ENCODE peak calls at places on chromosomes 5 and 9, in five cellular contexts. Z is stomach, B is sigmoid colon, Y is breast epithelium, O is heart left ventricle. U is an unnamed sample.

GRCh38 chr5:126594077-126594476 is 942 bp downstream of the ALDH7A1 start:
- DNase-seq in O (no peak), Y (no peak), B (no peak), Z (no peak), U (no peak)

GRCh38 chr5:10702911-10703491 is 58.0 kb downstream of the DAP start:
- DNase-seq in O (no peak), Z (no peak), B (no peak), Y (no peak), U (no peak)

GRCh38 chr5:31866166-31866565 is 227.2 kb downstream of the PDZD2 start:
- DNase-seq in O (no peak), Y (no peak), Z (no peak), B (no peak), U (no peak)

GRCh38 chr5:26959290-26959689 is 79.1 kb downstream of the CDH9 start:
- DNase-seq in O (no peak), Y (no peak), B (no peak), Z (no peak), U (no peak)

GRCh38 chr9:33619666-33620404 is 95.8 kb downstream of the ANKRD18B start:
- DNase-seq in Y (no peak), O (no peak), Z (no peak), B (no peak), U (no peak)

GRCh38 chr5:4777435-4777834 is 362.7 kb upstream of the ADAMTS16 start:
- DNase-seq in B (no peak), Y (no peak), Z (no peak), O (no peak), U (no peak)

GRCh38 chr9:109520475-109521132 is 22.5 kb upstream of the PTPN3 start:
- DNase-seq in Y (no peak), O (peak), Z (peak), B (no peak), U (peak)

GRCh38 chr9:83472764-83473163 is 65.4 kb downstream of the FRMD3 start:
- DNase-seq in Z (no peak), B (no peak), Y (no peak), O (no peak), U (no peak)

GRCh38 chr5:39547548-39548154 is 122.9 kb upstream of the DAB2 start:
- DNase-seq in Z (no peak), B (no peak), Y (no peak), O (peak), U (peak)

GRCh38 chr5:151168602-151169344 is 11.2 kb upstream of the ANXA6 start:
- DNase-seq in O (no peak), Z (no peak), B (peak), Y (no peak), U (no peak)
- TF ChIP-seq POLR2A in O (no peak), Z (no peak), B (no peak), Y (no peak), U (no peak)

GRCh38 chr5:16617272-16617973 is 626 bp upstream of the RETREG1 start:
- DNase-seq in Y (no peak), B (no peak), O (peak), Z (no peak), U (peak)

GRCh38 chr5:16615737-16616535 is 861 bp downstream of the RETREG1 start:
- DNase-seq in Z (no peak), O (no peak), Y (no peak), B (no peak), U (peak)

GRCh38 chr5:16619136-16619535 is 2.3 kb upstream of the RETREG1 start:
- DNase-seq in B (no peak), Y (no peak), Z (no peak), O (no peak), U (no peak)

GRCh38 chr5:16618138-16618897 is 1.5 kb upstream of the RETREG1 start:
- DNase-seq in Y (no peak), Z (no peak), B (no peak), O (no peak), U (no peak)

DNA sequence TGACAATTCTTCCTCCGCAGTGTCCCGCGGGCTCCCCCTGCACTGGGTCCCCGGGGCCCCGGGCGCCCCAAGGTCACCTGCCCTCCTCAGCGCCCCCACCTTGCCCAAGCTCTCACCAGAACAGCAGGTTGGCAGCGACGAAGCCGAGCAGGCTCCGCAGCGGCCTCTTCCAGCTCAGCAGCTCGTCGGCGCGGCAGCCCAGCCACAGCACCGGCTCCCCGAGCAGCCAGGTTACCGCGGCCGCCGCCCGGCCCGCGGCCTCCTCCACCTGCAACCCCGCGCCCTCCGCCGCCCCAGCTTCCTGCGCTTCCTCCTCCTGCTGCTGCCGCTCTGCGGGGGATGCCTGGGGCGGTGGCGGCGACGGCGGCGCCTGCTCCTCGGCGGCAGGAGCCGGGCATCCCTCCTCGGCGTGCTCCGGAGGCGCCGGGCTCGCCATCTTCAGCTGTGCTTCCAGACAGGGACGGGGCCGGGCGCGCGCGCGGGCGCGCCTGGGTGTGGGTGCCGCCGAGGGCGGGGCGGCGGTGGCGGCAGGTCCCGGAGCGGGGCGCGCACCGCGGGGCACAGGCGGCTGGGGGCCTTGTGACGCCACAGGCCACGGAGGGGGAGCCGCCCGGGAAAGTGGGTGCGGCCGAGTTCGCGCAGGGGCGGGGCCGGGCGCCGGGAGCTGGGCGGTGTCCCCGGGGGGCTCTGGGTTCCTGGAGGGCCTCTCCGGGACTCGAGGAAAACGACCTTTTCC is at the start of gene RETREG1:
- DNase-seq in Y (peak), O (peak), Z (peak), B (peak), U (peak)
- TF ChIP-seq POLR2A in Y (no peak), O (no peak), Z (no peak), B (no peak), U (no peak)

GRCh38 chr5:177086918-177087706 is 397 bp downstream of the FGFR4 start:
- DNase-seq in Y (no peak), B (no peak), O (no peak), Z (peak), U (peak)
- TF ChIP-seq POLR2A in Y (no peak), B (no peak), O (no peak), Z (no peak), U (peak)

DNA sequence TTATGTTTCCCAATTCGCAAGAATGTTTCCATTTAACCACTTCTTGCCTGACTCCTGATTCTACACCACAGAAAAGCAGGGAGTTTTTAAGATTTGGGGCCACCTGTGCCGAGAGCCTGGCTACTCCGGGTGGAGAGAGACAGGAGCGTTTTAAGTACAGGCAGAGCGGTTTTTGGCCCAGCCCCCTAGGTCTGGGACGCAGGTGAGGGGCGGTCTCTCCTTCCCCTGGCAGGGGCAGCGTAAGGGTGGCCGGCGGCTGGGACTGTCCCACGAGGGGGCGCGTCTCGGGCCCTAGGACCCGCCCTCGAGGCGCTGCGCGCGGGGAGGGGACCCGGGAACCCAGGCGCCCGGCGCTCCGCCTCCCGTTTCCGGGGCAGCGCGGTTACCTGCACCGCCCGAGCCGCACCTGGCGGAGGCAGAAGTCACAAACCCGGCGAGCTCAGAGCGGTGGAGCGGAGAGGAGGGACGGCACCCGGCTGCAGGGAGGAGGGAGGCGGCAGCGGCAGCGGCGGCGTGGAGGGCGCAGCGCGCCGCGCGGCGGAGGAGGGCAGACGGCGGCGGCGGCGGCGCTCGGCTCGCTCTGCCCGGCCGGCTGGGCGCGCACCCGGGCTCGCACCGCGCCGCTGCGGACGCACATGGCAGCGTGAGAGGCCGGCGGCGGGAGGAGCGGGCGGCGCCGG is at the start of gene WWC1:
- DNase-seq in Z (peak), O (no peak), Y (peak), B (no peak), U (peak)
- TF ChIP-seq POLR2A in Z (no peak), O (no peak), Y (no peak), B (no peak), U (peak)

GRCh38 chr5:171388816-171389168 is 1.1 kb downstream of the NPM1 start:
- DNase-seq in Z (no peak), B (no peak), O (no peak), Y (no peak), U (no peak)

GRCh38 chr5:171390883-171391677 is 3.4 kb downstream of the NPM1 start:
- DNase-seq in O (no peak), Z (no peak), B (no peak), Y (no peak), U (no peak)

GRCh38 chr5:171395042-171395441 is 7.4 kb downstream of the NPM1 start:
- DNase-seq in Y (no peak), B (no peak), Z (no peak), O (no peak), U (no peak)

GRCh38 chr5:171392585-171393159 is 5.0 kb downstream of the NPM1 start:
- DNase-seq in Z (no peak), O (no peak), B (no peak), Y (no peak), U (no peak)

GRCh38 chr5:171391996-171392577 is 4.4 kb downstream of the NPM1 start:
- DNase-seq in B (no peak), O (no peak), Y (no peak), Z (no peak), U (no peak)
- TF ChIP-seq POLR2A in B (no peak), O (no peak), Y (no peak), Z (no peak), U (no peak)

GRCh38 chr9:5509573-5509972 is 758 bp upstream of the PDCD1LG2 start:
- DNase-seq in Z (no peak), Y (no peak), B (no peak), O (no peak), U (no peak)

GRCh38 chr9:5510991-5511390 is 660 bp downstream of the PDCD1LG2 start:
- DNase-seq in B (no peak), Y (no peak), Z (no peak), O (no peak), U (no peak)

GRCh38 chr9:5511476-5511875 is 1.1 kb downstream of the PDCD1LG2 start:
- DNase-seq in Z (no peak), O (no peak), B (no peak), Y (no peak), U (no peak)

GRCh38 chr9:5511935-5512580 is 1.7 kb downstream of the PDCD1LG2 start:
- DNase-seq in O (no peak), Z (no peak), B (no peak), Y (no peak), U (no peak)

DNA sequence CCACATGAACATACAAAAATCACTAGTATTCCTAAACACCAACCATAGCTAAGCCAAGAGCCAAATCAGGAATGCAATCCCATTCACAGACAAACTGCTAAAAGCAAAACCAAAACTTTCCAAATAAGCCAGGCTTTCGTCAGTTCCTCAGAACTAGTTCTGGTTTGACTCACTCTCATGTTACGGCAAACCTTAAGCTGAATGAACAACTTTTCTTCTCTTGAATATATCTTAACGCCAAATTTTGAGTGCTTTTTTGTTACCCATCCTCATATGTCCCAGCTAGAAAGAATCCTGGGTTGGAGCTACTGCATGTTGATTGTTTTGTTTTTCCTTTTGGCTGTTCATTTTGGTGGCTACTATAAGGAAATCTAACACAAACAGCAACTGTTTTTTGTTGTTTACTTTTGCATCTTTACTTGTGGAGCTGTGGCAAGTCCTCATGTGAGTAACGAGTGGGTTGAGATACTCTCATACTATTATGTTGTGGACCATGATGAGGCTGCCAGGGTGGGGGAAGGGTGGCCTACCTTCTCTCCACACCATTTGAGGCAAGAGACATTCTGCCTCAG is at the start of gene PDCD1LG2:
- DNase-seq in Y (no peak), Z (no peak), B (no peak), O (no peak), U (no peak)
- TF ChIP-seq POLR2A in Y (no peak), Z (no peak), B (no peak), O (no peak), U (no peak)

GRCh38 chr5:96808541-96808828 is 740 bp upstream of the ERAP1 start:
- DNase-seq in Z (no peak), Y (no peak), O (no peak), B (no peak), U (no peak)
- TF ChIP-seq POLR2A in Z (no peak), Y (no peak), O (no peak), B (no peak), U (no peak)

GRCh38 chr9:124858330-124859046 is 3.3 kb downstream of the RPL35 start:
- DNase-seq in Z (no peak), Y (no peak), O (no peak), B (no peak), U (no peak)

GRCh38 chr9:124861342-124862229 is at the start of the genes ARPC5L and RPL35:
- DNase-seq in O (peak), Z (peak), B (peak), Y (peak), U (peak)

GRCh38 chr9:124857533-124858162 is 4.1 kb downstream of the RPL35 start:
- DNase-seq in O (no peak), Y (no peak), Z (no peak), B (no peak), U (no peak)

GRCh38 chr9:124860582-124861341 is 995 bp downstream of the RPL35 start:
- DNase-seq in O (no peak), Y (no peak), Z (no peak), B (no peak), U (no peak)

DNA sequence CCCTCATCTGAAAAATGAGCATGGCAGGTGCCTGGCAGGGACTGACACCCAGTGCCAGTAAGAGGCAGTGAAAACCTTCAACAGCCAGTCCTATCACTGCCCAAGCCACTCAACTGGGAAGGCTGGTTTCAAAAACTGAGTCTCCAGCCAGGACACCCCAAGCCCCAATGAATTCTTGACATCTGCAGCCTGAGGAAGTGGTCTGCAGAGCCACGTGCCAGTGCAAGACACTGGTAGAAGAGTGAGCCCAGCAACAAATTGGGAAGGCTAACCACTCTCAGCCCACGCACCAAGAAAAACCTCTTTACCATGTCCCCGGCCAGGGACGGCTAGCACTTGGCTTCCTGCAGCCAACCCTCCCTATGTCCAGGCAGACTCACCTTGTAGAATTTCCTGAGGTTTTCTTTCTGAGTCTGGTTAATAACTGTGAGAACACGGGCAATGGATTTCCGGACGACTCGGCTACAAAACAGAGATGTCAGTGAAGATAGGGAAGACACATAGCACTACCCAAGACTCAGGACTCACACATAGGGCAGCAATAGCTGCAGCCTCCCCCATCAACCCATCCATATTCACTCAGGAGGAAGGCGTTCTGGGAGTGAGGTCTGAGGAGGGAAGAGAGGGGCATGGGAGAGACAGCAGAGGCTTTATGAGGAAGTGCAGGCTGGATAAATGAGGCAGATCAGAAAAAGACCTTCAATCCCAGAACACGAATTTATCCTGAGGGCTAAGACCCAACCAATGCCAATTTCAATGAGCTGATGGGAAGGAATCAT is 1.8 kb downstream of the RPL35 start:
- DNase-seq in O (no peak), Y (no peak), B (no peak), Z (no peak), U (no peak)
- TF ChIP-seq POLR2A in O (no peak), Y (no peak), B (no peak), Z (no peak), U (no peak)

GRCh38 chr5:151772868-151773561 is 1.3 kb downstream of the G3BP1 start:
- DNase-seq in B (no peak), Z (no peak), O (no peak), Y (no peak), U (no peak)
- TF ChIP-seq POLR2A in B (no peak), Z (no peak), O (no peak), Y (no peak), U (no peak)